ENCODE peak calls at places on chromosomes 1 and 21, in seven cellular contexts. N is adrenal gland, T is gastrocnemius medialis, I is IMR-90, B is mammary epithelial cell, A is ascending aorta, E is prostate gland. J is an unnamed sample. For H3K4me1, the result is how much of the 10 kb centered on the place peaks cover.

GRCh38 chr1:152110365-152110859 is 4.8 kb downstream of the TCHH start:
- DNase-seq in N (no peak), T (no peak), I (peak), B (peak), A (no peak), E (peak), J (no peak)

GRCh38 chr1:57086141-57086540 is 120.3 kb upstream of the C8B start:
- DNase-seq in N (no peak), T (no peak), I (no peak), B (no peak), A (no peak), E (no peak), J (no peak)

GRCh38 chr21:35226960-35227741 is 178.0 kb upstream of the RUNX1 start:
- DNase-seq in N (no peak), T (no peak), I (no peak), B (no peak), A (no peak), E (no peak), J (no peak)

GRCh38 chr1:26862781-26863676 is at the start of gene SFN:
- DNase-seq in N (no peak), T (no peak), I (no peak), B (peak), A (no peak), E (peak), J (no peak)

GRCh38 chr1:92066321-92066720 is 8.9 kb downstream of the SETSIP start:
- DNase-seq in N (no peak), T (no peak), I (no peak), B (no peak), A (no peak), E (peak), J (no peak)

GRCh38 chr1:56137829-56138505 is 441.4 kb downstream of the PLPP3 start:
- DNase-seq in N (no peak), T (no peak), I (peak), B (no peak), A (no peak), E (no peak), J (no peak)

GRCh38 chr1:25098717-25099116 is 133.6 kb downstream of the SYF2 start:
- DNase-seq in N (no peak), T (no peak), I (no peak), B (no peak), A (no peak), E (no peak), J (no peak)

GRCh38 chr1:54229281-54229891 is 29.4 kb downstream of the MRPL37 start:
- DNase-seq in N (peak), T (no peak), I (peak), B (peak), A (no peak), E (no peak), J (no peak)

DNA sequence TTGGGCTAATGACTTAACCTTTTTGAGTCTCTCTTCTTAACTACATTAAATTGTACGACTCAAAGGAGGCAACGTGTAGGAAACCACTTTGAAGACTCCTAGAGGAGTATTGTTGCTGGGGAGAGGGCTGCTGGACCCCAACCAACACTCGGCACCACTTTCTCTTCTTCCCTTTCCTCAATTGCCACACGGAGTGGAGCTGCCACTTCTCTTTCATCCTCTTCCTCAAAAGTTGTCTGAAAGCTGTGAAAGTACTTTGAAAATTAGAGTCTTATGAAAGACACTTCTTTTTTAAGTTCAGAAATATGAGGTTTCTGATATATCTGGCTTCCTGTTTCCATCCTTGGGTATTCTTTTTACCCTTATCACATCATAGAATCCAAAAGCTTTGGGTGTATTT is 59.5 kb downstream of the MRPS6 start:
- DNase-seq in N (no peak), T (no peak), I (no peak), B (no peak), A (no peak), E (no peak), J (no peak)
- H3K4me1 ChIP-seq in N (half or more), T (half or more), I (under half), B (under half), A (under half), E (under half), J (half or more)

DNA sequence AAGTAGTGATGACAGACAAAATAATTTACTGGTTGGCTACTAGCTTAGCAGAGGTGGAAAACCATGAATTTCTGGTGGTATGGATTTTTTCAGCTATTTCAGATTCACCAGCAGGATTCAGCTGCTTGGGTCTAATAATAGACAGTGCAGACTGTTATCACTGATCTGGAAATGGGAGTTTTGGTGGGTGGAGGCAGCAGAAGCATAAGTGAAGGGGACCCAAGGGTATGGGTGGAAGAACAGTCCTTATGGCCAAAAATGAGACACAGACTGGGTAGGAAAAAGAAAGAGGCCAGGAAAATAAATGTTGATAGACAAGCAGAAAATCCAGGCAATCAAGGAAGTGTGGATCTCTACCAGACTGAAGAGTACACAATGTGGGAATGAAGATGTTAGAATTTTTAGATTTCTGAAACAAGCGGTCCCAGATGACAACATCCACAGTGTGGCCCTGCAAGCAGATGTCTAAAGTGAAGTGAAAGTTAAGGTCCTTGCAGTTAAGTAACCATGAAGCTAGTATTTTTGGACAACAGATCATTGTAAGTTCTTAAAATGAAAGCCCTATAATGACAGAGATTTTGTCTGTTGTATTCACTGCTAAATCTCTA is 24.7 kb downstream of the LYST start:
- DNase-seq in N (no peak), T (no peak), I (no peak), B (no peak), A (no peak), E (no peak), J (no peak)
- H3K27ac ChIP-seq in N (no peak), T (no peak), I (no peak), B (no peak), A (no peak), E (no peak), J (no peak)

DNA sequence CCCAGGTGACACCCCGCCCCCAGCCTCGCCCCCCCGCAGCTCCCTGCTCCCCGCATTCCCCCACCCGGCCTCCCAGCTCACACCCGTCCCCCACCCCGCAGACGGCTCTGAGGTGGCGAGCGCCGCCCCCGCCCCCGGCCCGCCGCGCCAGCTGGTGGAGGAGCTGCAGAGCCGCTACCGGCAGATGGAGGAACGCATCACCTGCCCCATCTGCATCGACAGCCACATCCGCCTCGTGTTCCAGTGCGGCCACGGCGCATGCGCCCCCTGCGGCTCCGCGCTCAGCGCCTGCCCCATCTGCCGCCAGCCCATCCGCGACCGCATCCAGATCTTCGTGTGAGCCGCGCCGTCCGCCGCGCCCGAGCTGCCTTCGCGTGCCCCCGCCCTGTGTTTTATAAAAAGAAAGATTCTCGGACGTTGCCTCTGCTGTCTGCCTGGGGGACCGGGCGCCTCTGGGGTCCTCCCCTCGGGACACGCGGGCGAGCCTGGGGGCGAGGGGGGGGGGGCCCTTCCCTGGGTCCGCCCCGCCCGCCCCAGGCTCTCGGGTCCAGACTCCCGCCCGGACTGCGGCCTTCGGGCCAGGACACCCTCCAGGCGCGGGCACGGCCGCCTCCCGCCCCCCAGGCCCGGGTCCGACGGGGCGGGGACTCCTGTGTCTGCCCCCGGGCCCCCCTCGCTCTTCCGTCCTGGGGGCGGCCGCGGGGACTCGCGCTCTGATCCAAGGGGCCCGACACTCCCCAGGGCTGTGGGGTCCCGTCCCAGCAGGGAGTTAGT is 1.6 kb upstream of the MMP23B start:
- DNase-seq in N (peak), T (peak), I (no peak), B (no peak), A (peak), E (peak), J (peak)
- H3K4me3 ChIP-seq in N (peak), T (peak), I (no peak), B (no peak), A (peak), E (no peak), J (peak)

DNA sequence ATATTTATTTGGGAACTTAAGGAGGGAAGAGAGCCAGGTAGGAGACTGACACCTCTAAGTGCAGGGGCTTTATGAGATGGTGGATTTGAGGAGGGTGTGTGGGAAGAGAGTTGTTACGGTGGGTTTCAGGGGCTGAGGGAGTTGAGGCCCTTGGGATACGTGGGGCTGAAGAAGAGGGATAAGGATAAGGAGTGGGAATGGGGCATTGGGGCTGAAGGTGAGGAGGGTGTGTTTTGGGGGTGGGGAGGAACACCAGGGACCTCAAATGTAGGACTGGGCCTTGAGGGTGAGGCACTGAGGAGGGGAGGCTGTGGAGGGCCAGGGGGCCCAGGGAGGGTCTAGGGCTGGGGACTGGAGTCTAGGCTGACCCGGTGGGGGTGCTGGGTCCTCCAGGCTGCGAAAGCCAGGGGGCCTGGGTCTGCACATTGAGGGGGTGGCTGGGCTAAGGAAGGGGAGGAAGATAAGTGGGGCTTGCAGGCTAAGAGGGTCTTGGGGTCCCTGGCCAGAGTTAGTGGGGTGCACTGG is 1.2 kb upstream of the PLEKHM2 start:
- DNase-seq in N (no peak), T (no peak), I (no peak), B (no peak), A (no peak), E (no peak), J (no peak)
- H3K4me1 ChIP-seq in N (under half), T (half or more), I (under half), B (half or more), A (under half), E (under half), J (under half)

GRCh38 chr1:215472723-215473122 is 94.4 kb upstream of the KCTD3 start:
- DNase-seq in N (no peak), T (no peak), I (no peak), B (no peak), A (no peak), E (no peak), J (no peak)

GRCh38 chr1:215473943-215474342 is 93.2 kb upstream of the KCTD3 start:
- DNase-seq in N (no peak), T (no peak), I (peak), B (no peak), A (no peak), E (no peak), J (no peak)

GRCh38 chr1:215476541-215476940 is 90.6 kb upstream of the KCTD3 start:
- DNase-seq in N (no peak), T (no peak), I (peak), B (no peak), A (no peak), E (no peak), J (no peak)

GRCh38 chr1:215475719-215476525 is 91.2 kb upstream of the KCTD3 start:
- DNase-seq in N (peak), T (no peak), I (peak), B (peak), A (no peak), E (no peak), J (no peak)

GRCh38 chr1:215474940-215475339 is 92.2 kb upstream of the KCTD3 start:
- DNase-seq in N (peak), T (no peak), I (no peak), B (no peak), A (no peak), E (no peak), J (no peak)
- H3K27ac ChIP-seq in N (no peak), T (no peak), I (no peak), B (no peak), A (no peak), E (no peak), J (no peak)

DNA sequence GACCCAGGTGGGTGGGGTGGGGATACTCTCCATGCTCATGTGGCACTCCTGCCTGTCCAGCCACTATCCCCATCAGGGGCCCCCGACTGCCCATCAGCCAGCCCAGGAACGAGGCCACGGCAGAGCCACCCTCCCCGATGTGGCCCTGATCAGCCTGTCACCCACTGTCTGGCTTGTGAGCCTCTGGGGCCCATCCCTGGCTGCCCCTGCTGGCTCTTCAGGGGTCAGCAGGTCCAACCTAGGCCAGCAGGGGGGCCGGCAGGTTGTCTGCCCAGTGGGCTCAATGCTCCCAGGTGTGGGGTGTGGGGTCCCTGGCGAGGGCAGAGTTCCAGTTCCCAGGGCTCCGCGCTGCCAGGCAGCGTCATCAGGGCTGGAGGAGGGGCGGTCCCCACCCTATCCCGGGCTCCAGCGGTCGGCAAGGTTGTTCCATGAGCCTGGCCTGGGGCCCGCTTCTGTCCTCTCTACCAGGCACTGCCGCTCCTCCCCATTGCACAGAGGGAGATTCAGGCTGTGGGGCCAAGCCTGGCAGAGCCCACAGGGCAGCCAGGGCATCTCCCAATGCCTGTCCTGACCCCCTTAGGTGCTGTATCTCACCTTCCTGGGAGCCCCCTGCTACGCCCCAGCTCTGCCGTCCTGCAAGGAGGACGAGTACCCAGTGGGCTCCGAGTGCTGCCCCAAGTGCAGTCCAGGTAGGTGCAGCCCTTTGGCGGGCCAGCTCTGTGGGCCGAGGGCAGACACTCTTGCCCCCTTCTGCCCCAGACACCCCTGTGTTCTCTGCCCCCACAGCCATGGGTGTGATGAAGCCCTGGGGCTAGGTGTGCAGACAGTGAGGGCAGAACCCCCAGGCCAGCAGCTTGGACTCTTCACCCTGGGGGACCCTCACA is 1.2 kb downstream of the TNFRSF14 start:
- DNase-seq in N (no peak), T (no peak), I (no peak), B (no peak), A (no peak), E (peak), J (no peak)
- H3K4me3 ChIP-seq in N (peak), T (peak), I (no peak), B (peak), A (peak), E (peak), J (peak)

DNA sequence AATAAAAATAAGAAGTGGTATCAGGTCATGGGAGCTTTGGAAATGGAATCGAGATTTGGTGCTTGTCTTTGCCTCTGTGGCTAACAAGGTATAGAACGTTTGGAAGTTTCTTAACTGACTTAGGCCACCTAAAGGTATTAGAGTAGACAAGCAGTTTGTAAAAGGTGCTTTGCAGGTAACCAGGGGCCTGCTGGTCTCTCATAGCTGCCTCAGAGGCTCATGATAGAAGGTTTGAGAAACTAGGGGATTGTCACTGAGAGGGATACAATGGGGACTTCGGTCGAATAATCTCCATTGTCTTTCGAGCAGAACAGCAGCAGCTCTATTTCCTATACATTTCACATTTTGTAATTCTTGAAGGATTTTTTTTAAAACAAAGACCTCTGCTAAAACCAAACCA is 37.6 kb downstream of the C21orf91 start:
- DNase-seq in N (no peak), T (no peak), I (no peak), B (no peak), A (no peak), E (no peak), J (no peak)
- H3K4me1 ChIP-seq in N (under half), T (under half), I (under half), B (under half), A (under half), E (under half), J (under half)

DNA sequence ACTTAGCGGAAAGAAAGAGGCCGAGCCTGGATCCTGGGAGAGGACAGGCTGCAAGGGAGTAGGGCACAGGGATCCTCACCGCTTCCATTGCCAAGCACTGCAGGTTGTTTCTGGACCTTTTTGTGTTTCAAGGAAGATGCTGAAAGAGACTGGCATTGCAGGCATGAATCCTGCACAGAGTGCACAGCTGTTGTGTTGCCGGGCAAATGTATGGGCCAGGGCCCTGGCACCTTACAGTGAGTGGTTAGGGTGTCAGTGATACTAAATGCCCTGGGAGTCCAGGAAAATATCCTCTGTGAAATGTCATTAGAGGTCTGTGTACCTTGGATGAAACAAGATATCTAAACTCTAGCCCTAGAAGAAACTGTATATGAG is 145.5 kb upstream of the FGGY start:
- DNase-seq in N (no peak), T (no peak), I (no peak), B (peak), A (no peak), E (no peak), J (no peak)
- H3K27ac ChIP-seq in N (peak), T (peak), I (peak), B (peak), A (peak), E (peak), J (peak)

GRCh38 chr1:52056937-52057231 is 789 bp downstream of the BTF3L4 start:
- DNase-seq in N (no peak), T (no peak), I (no peak), B (no peak), A (no peak), E (no peak), J (no peak)

GRCh38 chr1:52057876-52058275 is 1.8 kb downstream of the BTF3L4 start:
- DNase-seq in N (no peak), T (no peak), I (no peak), B (no peak), A (no peak), E (no peak), J (no peak)

GRCh38 chr1:52056110-52056936 is at the start of gene BTF3L4:
- DNase-seq in N (peak), T (peak), I (peak), B (peak), A (peak), E (peak), J (peak)

GRCh38 chr1:52055854-52056109 is 313 bp upstream of the BTF3L4 start:
- DNase-seq in N (no peak), T (no peak), I (no peak), B (no peak), A (no peak), E (no peak), J (no peak)

DNA sequence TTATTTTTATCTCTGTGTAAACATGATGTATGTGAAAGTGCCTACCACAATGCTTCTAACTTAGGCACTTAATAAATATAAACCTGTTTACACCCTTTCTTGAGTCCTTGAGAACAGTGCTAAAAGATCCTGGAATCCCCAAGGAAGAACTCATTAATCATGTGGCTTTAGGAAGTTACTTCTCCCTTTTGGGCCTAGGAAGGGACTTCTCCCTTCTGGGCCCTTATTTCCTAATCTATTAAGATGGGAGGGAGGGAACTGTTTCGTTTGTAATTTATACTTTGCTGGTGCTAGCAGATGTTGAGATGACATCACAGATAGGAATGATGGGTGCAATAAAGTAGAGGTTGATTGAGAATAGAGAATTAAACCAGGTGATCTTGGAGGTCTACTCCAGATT is 1.1 kb downstream of the BTF3L4 start:
- DNase-seq in N (no peak), T (no peak), I (no peak), B (no peak), A (no peak), E (no peak), J (no peak)
- H3K4me3 ChIP-seq in N (peak), T (peak), I (peak), B (peak), A (peak), E (peak), J (peak)

GRCh38 chr21:41750051-41750450 is 16.8 kb downstream of the RIPK4 start:
- DNase-seq in N (no peak), T (no peak), I (peak), B (no peak), A (no peak), E (no peak), J (no peak)

GRCh38 chr21:41751621-41752020 is 15.2 kb downstream of the RIPK4 start:
- DNase-seq in N (no peak), T (no peak), I (no peak), B (peak), A (no peak), E (peak), J (no peak)

GRCh38 chr21:41750532-41751151 is 16.2 kb downstream of the RIPK4 start:
- DNase-seq in N (no peak), T (no peak), I (no peak), B (no peak), A (no peak), E (no peak), J (no peak)

GRCh38 chr21:41753001-41753725 is 13.7 kb downstream of the RIPK4 start:
- DNase-seq in N (no peak), T (no peak), I (no peak), B (no peak), A (no peak), E (no peak), J (no peak)

GRCh38 chr21:41752231-41752681 is 14.6 kb downstream of the RIPK4 start:
- DNase-seq in N (no peak), T (no peak), I (peak), B (peak), A (no peak), E (no peak), J (no peak)
- H3K4me1 ChIP-seq in N (under half), T (under half), I (under half), B (half or more), A (under half), E (under half), J (under half)